ENCODE peak calls at places on chromosomes 1 and 21, in five cellular contexts. I, Y, O, K and E are unnamed samples.
A peak's percentile ranks its signal among the peaks of the same experiment; 100 is the strongest.

GRCh38 chr1:200925821-200926220 is 31.1 kb downstream of the INAVA start:
- DNase-seq in K (no peak), O (no peak), Y (no peak), I (no peak), E (no peak)

GRCh38 chr1:56576880-56577858 is 2.2 kb downstream of the PLPP3 start:
- DNase-seq in I (peak; percentile 54), O (peak; percentile 21), K (no peak), Y (no peak), E (no peak)

GRCh38 chr1:15961492-15961891 is 14.4 kb downstream of the ZBTB17 start:
- DNase-seq in Y (no peak), I (no peak), K (no peak), O (no peak), E (no peak)

GRCh38 chr21:34761758-34762330 is 93.0 kb downstream of the CLIC6 start:
- DNase-seq in Y (no peak), K (no peak), I (no peak), O (no peak), E (no peak)

GRCh38 chr21:17495680-17496079 is 17.2 kb upstream of the CXADR start:
- DNase-seq in Y (no peak), O (no peak), I (no peak), K (no peak), E (no peak)

GRCh38 chr21:42314616-42315295 is 453 bp downstream of the TFF3 start:
- DNase-seq in K (no peak), I (no peak), Y (no peak), O (no peak), E (no peak)

GRCh38 chr1:63323866-63324778 is 1.8 kb downstream of the FOXD3 start:
- DNase-seq in Y (no peak), O (no peak), K (no peak), I (peak; percentile 59), E (no peak)

GRCh38 chr1:110477445-110477957 is 26.6 kb downstream of the PROK1 start:
- DNase-seq in K (no peak), Y (no peak), I (no peak), O (peak; percentile 85), E (no peak)

GRCh38 chr1:6129313-6129712 is 50.8 kb downstream of the CHD5 start:
- DNase-seq in K (no peak), I (no peak), Y (no peak), O (no peak), E (no peak)

GRCh38 chr1:115922806-115923205 is 53.5 kb upstream of the SLC22A15 start:
- DNase-seq in Y (no peak), K (no peak), I (no peak), O (no peak), E (no peak)

GRCh38 chr1:77824083-77824482 is 44.6 kb downstream of the MIGA1 start:
- DNase-seq in O (peak; percentile 12), K (no peak), Y (no peak), I (no peak), E (no peak)

GRCh38 chr1:22930235-22930912 is 42.3 kb downstream of the LACTBL1 start:
- DNase-seq in I (peak; percentile 89), K (peak; percentile 90), O (peak; percentile 41), Y (peak; percentile 44), E (no peak)

GRCh38 chr1:119351997-119352396 is 16.6 kb upstream of the HAO2 start:
- DNase-seq in O (no peak), I (no peak), Y (no peak), K (no peak), E (no peak)

GRCh38 chr1:213260322-213261075 is 209.5 kb downstream of the RPS6KC1 start:
- DNase-seq in I (no peak), Y (no peak), K (peak; percentile 32), O (no peak), E (no peak)

GRCh38 chr1:213269829-213270228 is 218.8 kb downstream of the RPS6KC1 start:
- DNase-seq in K (no peak), O (no peak), I (no peak), Y (no peak), E (no peak)

GRCh38 chr1:213268221-213268620 is 217.2 kb downstream of the RPS6KC1 start:
- DNase-seq in K (no peak), I (no peak), O (no peak), Y (no peak), E (no peak)

GRCh38 chr1:213266983-213267772 is 216.1 kb downstream of the RPS6KC1 start:
- DNase-seq in I (no peak), O (no peak), K (no peak), Y (no peak), E (no peak)

GRCh38 chr1:213264534-213264933 is 213.5 kb downstream of the RPS6KC1 start:
- DNase-seq in Y (no peak), K (no peak), I (no peak), O (no peak), E (no peak)
- TF ChIP-seq POLR2AphosphoS5 in Y (no peak), K (no peak), I (no peak), O (no peak), E (no peak)

GRCh38 chr1:166840309-166841302 is 1.3 kb downstream of the POGK start:
- DNase-seq in K (peak; percentile 72), O (no peak), I (peak; percentile 20), Y (no peak), E (no peak)

GRCh38 chr1:166848193-166848592 is 8.9 kb downstream of the POGK start:
- DNase-seq in O (no peak), I (no peak), Y (no peak), K (no peak), E (no peak)

GRCh38 chr1:166843322-166843721 is 4.0 kb downstream of the POGK start:
- DNase-seq in K (no peak), Y (no peak), O (no peak), I (no peak), E (no peak)

GRCh38 chr1:166843769-166844596 is 4.7 kb downstream of the POGK start:
- DNase-seq in Y (no peak), I (no peak), O (no peak), K (no peak), E (no peak)

GRCh38 chr1:166844791-166845190 is 5.5 kb downstream of the POGK start:
- DNase-seq in Y (no peak), O (no peak), I (no peak), K (no peak), E (no peak)
- TF ChIP-seq SIN3A in Y (no peak), O (no peak), I (no peak), K (no peak), E (no peak)

GRCh38 chr1:92476071-92476607 is 10.6 kb downstream of the GFI1 start:
- DNase-seq in O (no peak), K (no peak), Y (no peak), I (no peak), E (no peak)
- TF ChIP-seq POLR2AphosphoS5 in O (no peak), K (no peak), Y (no peak), I (no peak), E (no peak)

GRCh38 chr1:18446751-18447150 is 34.0 kb upstream of the KLHDC7A start:
- DNase-seq in I (no peak), Y (no peak), K (no peak), O (no peak), E (no peak)

GRCh38 chr1:18448889-18449288 is 31.8 kb upstream of the KLHDC7A start:
- DNase-seq in O (no peak), Y (no peak), I (no peak), K (no peak), E (no peak)

GRCh38 chr1:18443573-18444520 is 36.9 kb upstream of the KLHDC7A start:
- DNase-seq in I (no peak), O (no peak), K (no peak), Y (no peak), E (no peak)

GRCh38 chr1:18452550-18452949 is 28.2 kb upstream of the KLHDC7A start:
- DNase-seq in O (peak; percentile 51), Y (no peak), K (peak; percentile 92), I (peak; percentile 65), E (no peak)

GRCh38 chr1:18447509-18448220 is 33.1 kb upstream of the KLHDC7A start:
- DNase-seq in Y (no peak), I (no peak), O (no peak), K (no peak), E (no peak)
- TF ChIP-seq SIN3A in Y (no peak), I (no peak), O (no peak), K (no peak), E (no peak)

GRCh38 chr1:182600036-182600713 is 4.0 kb downstream of the RGS16 start:
- DNase-seq in K (no peak), I (no peak), O (no peak), Y (no peak), E (no peak)

GRCh38 chr1:182596934-182597333 is 7.3 kb downstream of the RGS16 start:
- DNase-seq in K (no peak), I (no peak), Y (no peak), O (no peak), E (no peak)

GRCh38 chr1:182598296-182598695 is 5.9 kb downstream of the RGS16 start:
- DNase-seq in I (no peak), K (no peak), O (no peak), Y (no peak), E (no peak)

GRCh38 chr1:182599339-182599738 is 4.8 kb downstream of the RGS16 start:
- DNase-seq in I (peak; percentile 40), O (no peak), Y (no peak), K (peak; percentile 61), E (no peak)

GRCh38 chr1:182595641-182596240 is 6.7 kb upstream of the RNASEL start:
- DNase-seq in Y (no peak), I (peak; percentile 69), O (peak; percentile 43), K (peak; percentile 74), E (peak; percentile 41)
- TF ChIP-seq POLR2AphosphoS5 in Y (no peak), I (no peak), O (no peak), K (no peak), E (no peak)

DNA sequence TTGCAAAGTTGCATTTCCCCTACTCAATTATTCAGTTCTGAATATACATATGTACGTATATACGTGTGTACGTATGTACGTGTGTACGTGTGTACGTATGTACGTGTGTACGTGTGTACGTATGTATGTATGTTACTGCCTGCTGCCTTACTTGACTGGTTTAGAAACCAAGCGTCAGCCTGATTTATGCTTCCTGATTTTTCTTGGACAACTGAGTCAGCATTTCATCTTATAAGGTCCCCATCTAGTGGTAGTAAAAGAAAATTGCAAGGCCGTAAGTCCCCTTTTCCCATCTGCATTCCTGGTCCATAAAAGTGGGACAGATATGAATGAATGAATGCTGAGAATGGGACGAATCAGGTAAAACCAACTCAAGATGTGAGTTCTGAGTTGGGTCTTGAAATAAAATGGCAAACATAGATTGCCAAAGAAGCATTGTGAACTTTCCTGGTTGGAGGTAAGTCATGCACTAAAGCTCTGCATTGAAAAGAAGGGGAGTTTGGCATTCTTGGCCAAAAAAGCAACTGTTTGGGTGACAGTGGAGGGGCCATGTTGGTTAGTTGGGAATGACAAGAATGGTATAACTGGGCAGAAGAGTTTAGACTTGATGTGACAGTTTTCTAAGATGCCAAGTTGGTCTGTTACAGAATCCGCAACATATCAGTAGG is 76.4 kb upstream of the DNAH14 start:
- DNase-seq in K (peak; percentile 63), O (peak; percentile 66), I (peak; percentile 46), Y (no peak), E (peak; percentile 53)
- TF ChIP-seq SIN3A in K (no peak), O (no peak), I (no peak), Y (no peak), E (no peak)